ENCODE peak calls at places on chromosomes 16 and 17, in six cellular contexts. P, Z, D, Y, M and C are unnamed samples.

GRCh38 chr17:15185625-15185991 is 79.5 kb downstream of the PMP22 start:
- DNase-seq in P (no peak), Z (no peak), D (no peak), Y (no peak), M (no peak), C (no peak)

GRCh38 chr16:82700541-82701240 is 73.9 kb downstream of the CDH13 start:
- DNase-seq in P (peak; percentile 84), Z (no peak), D (no peak), Y (peak; percentile 12), M (no peak), C (no peak)

GRCh38 chr17:76121932-76122383 is 18.4 kb upstream of the EXOC7 start:
- DNase-seq in P (no peak), Z (no peak), D (no peak), Y (no peak), M (peak; percentile 79), C (no peak)

GRCh38 chr16:53034306-53034705 is 18.4 kb downstream of the CHD9NB start:
- DNase-seq in P (no peak), Z (no peak), D (no peak), Y (no peak), M (no peak), C (no peak)

GRCh38 chr16:86508028-86508946 is 2.0 kb upstream of the FOXF1 start:
- DNase-seq in P (no peak), Z (no peak), D (no peak), Y (no peak), M (peak; percentile 79), C (no peak)

GRCh38 chr16:21268236-21268635 is 9.9 kb downstream of the CRYM start:
- DNase-seq in P (no peak), Z (no peak), D (no peak), Y (no peak), M (no peak), C (no peak)

GRCh38 chr16:78778724-78779004 is 679.2 kb downstream of the WWOX start:
- DNase-seq in P (no peak), Z (no peak), D (no peak), Y (no peak), M (no peak), C (no peak)

GRCh38 chr16:27251561-27252205 is 16.9 kb downstream of the NSMCE1 start:
- DNase-seq in P (no peak), Z (no peak), D (no peak), Y (no peak), M (no peak), C (no peak)

GRCh38 chr17:51869387-51869786 is 289.1 kb downstream of the CA10 start:
- DNase-seq in P (no peak), Z (peak; percentile 23), D (no peak), Y (no peak), M (peak; percentile 61), C (no peak)

GRCh38 chr16:48560692-48561091 is 49.3 kb downstream of the N4BP1 start:
- DNase-seq in P (no peak), Z (no peak), D (no peak), Y (no peak), M (no peak), C (no peak)

GRCh38 chr16:71900336-71900735 is 5.0 kb downstream of the IST1 start:
- DNase-seq in P (no peak), Z (no peak), D (no peak), Y (no peak), M (no peak), C (no peak)

GRCh38 chr17:66691644-66692500 is 143.0 kb upstream of the CACNG5 start:
- DNase-seq in P (peak; percentile 96), Z (no peak), D (no peak), Y (no peak), M (no peak), C (no peak)

GRCh38 chr17:12070561-12070960 is 49.9 kb downstream of the MAP2K4 start:
- DNase-seq in P (no peak), Z (no peak), D (no peak), Y (no peak), M (no peak), C (no peak)

GRCh38 chr17:80426671-80427326 is 11.8 kb downstream of the ENDOV start:
- DNase-seq in P (peak; percentile 54), Z (peak; percentile 69), D (peak; percentile 29), Y (peak; percentile 12), M (peak; percentile 97), C (no peak)

GRCh38 chr17:11264183-11264871 is 23.3 kb downstream of the SHISA6 start:
- DNase-seq in P (no peak), Z (peak; percentile 3), D (peak; percentile 0), Y (no peak), M (no peak), C (peak; percentile 3)

GRCh38 chr16:53087101-53087500 is 32.3 kb downstream of the CHD9 start:
- DNase-seq in P (no peak), Z (no peak), D (no peak), Y (no peak), M (no peak), C (no peak)

GRCh38 chr17:52751051-52751450 is 592.5 kb upstream of the CA10 start:
- DNase-seq in P (no peak), Z (no peak), D (no peak), Y (no peak), M (no peak), C (no peak)

GRCh38 chr16:88507231-88507743 is 54.2 kb downstream of the ZFPM1 start:
- DNase-seq in P (no peak), Z (no peak), D (no peak), Y (no peak), M (no peak), C (no peak)

GRCh38 chr16:12576878-12577277 is 226.8 kb downstream of the CPPED1 start:
- DNase-seq in P (no peak), Z (no peak), D (no peak), Y (no peak), M (no peak), C (no peak)

GRCh38 chr17:44921122-44921882 is 6.0 kb upstream of the GFAP start:
- DNase-seq in P (no peak), Z (no peak), D (no peak), Y (no peak), M (peak; percentile 73), C (no peak)

GRCh38 chr17:8186787-8187516 is 3.0 kb downstream of the BORCS6 start:
- DNase-seq in P (peak; percentile 96), Z (peak; percentile 89), D (peak; percentile 94), Y (peak; percentile 97), M (peak; percentile 100), C (peak; percentile 84)

GRCh38 chr17:43393944-43394482 is 4.8 kb upstream of the ARL4D start:
- DNase-seq in P (peak; percentile 80), Z (peak; percentile 83), D (peak; percentile 79), Y (no peak), M (peak; percentile 97), C (peak; percentile 73)

GRCh38 chr17:27336217-27336616 is 42.3 kb downstream of the WSB1 start:
- DNase-seq in P (no peak), Z (no peak), D (no peak), Y (no peak), M (no peak), C (no peak)

GRCh38 chr16:2822158-2822495 is 5.1 kb downstream of the PRSS21 start:
- DNase-seq in P (no peak), Z (no peak), D (no peak), Y (no peak), M (no peak), C (no peak)

GRCh38 chr16:48013476-48013875 is 142.3 kb downstream of the ABCC12 start:
- DNase-seq in P (no peak), Z (no peak), D (no peak), Y (no peak), M (no peak), C (no peak)

DNA sequence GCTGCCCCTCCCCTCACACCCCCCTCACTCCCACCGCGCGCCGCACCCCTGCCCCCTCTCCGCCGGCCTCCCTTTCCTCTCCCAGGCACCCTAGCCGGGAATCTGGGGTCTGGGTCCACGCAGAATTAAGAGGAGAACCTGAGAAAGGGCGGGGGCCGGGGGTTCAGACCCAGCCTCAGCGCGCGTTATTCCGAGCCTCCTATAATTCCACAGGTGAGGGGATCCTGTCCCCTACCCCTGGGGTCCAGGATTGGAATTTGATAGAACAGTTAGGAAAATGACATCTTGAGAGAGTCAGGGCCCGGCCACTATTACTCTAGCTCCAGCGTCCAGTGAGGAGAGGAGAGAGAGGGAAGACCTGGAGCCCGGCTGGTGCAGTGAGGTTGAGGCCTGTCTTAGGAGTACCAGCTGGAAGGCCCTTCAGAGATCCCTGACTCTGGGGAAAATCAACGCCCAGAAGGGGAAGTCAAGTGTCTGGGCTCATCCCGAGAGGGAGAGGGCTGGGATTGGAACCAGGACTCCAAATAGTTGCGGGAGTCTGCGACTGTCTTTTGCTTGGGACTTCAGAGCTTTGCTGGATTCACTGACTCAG is 17.3 kb downstream of the GRB7 start:
- DNase-seq in P (no peak), Z (no peak), D (no peak), Y (no peak), M (peak; percentile 60), C (no peak)
- TF ChIP-seq POLR2AphosphoS5 in P (no peak), Z (no peak), D (no peak), Y (no peak), M (no peak), C (no peak)

GRCh38 chr17:35764123-35764991 is 3.7 kb downstream of the C17orf50 start:
- DNase-seq in P (peak; percentile 90), Z (peak; percentile 78), D (peak; percentile 79), Y (peak; percentile 49), M (peak; percentile 96), C (no peak)
- H3K9ac ChIP-seq in P (no peak overlapping the region), Z (peak overlapping the region; percentile 34), D (no peak overlapping the region), Y (no peak overlapping the region), M (peak overlapping the region; percentile 42), C (no peak overlapping the region)

GRCh38 chr17:59964455-59965328 is at the start of gene RNFT1:
- DNase-seq in P (peak; percentile 78), Z (peak; percentile 68), D (peak; percentile 72), Y (peak; percentile 33), M (peak; percentile 92), C (no peak)
- TF ChIP-seq EZH2 in P (no peak), Z (no peak), D (no peak), Y (no peak), M (no peak), C (no peak)

DNA sequence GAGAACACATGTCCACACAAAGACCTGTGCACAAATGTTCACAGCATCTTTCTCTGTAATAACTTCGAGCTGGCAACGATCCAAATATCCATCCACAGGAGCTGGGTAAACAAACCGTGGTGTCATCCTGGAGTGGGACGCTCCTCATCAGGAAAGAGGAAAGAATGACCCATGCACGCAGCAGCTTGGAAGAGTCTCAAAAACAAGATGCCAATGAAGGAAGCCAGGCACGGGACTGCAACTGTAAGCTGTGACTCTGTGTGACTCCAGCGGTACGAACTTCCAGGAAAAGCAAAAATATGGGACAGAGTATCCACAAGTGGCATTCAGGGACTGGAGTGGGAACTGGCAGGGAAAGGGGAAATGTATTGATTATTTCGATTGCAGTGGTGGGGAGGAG is 36.7 kb upstream of the CIBAR2 start:
- DNase-seq in P (no peak), Z (no peak), D (no peak), Y (no peak), M (no peak), C (no peak)
- TF ChIP-seq POLR2AphosphoS5 in P (no peak), Z (no peak), D (no peak), Y (no peak), M (no peak), C (no peak)